ENCODE peak calls at places on chromosomes 2 and 18, in eight cellular contexts. M is Panc1, H is GM23338, Z is K562, T is HCT116, P is SK-N-SH, I is GM12878, C is HepG2. L is an unnamed sample.

GRCh38 chr2:163345795-163346573 is 389.8 kb downstream of the FIGN start:
- DNase-seq in I (peak; percentile 25), H (peak; percentile 81), C (peak; percentile 59), T (peak; percentile 55), M (peak; percentile 81), Z (peak; percentile 10), P (peak; percentile 49), L (peak; percentile 35)

GRCh38 chr2:78979380-78980238 is 45.9 kb upstream of the REG3G start:
- DNase-seq in P (peak; percentile 63), H (peak; percentile 82), Z (peak; percentile 60), I (no peak), M (peak; percentile 32), T (no peak), C (peak; percentile 53), L (peak; percentile 5)

GRCh38 chr2:137838255-137839092 is 125.8 kb upstream of the HNMT start:
- DNase-seq in Z (peak; percentile 62), I (no peak), M (peak; percentile 32), H (peak; percentile 76), P (peak; percentile 51), C (peak; percentile 58), T (peak; percentile 29), L (peak; percentile 41)

GRCh38 chr2:157922815-157923214 is 46.7 kb upstream of the ACVR1 start:
- DNase-seq in T (no peak), C (no peak), I (no peak), M (no peak), H (no peak), Z (no peak), P (no peak), L (no peak)

GRCh38 chr2:128284037-128284441 is 34.6 kb downstream of the HS6ST1 start:
- DNase-seq in P (no peak), Z (no peak), T (no peak), C (no peak), M (no peak), I (no peak), H (no peak), L (no peak)

GRCh38 chr2:174794851-174795374 is 30.6 kb upstream of the CHRNA1 start:
- DNase-seq in C (no peak), H (no peak), T (no peak), Z (no peak), I (no peak), P (no peak), M (no peak), L (no peak)

GRCh38 chr2:233542507-233542906 is 24.1 kb downstream of the USP40 start:
- DNase-seq in C (no peak), Z (no peak), H (no peak), M (no peak), T (no peak), P (no peak), I (no peak), L (no peak)

GRCh38 chr2:3637692-3638455 is 20.1 kb upstream of the ALLC start:
- DNase-seq in C (no peak), T (no peak), Z (no peak), M (no peak), P (no peak), H (no peak), I (no peak), L (no peak)

DNA sequence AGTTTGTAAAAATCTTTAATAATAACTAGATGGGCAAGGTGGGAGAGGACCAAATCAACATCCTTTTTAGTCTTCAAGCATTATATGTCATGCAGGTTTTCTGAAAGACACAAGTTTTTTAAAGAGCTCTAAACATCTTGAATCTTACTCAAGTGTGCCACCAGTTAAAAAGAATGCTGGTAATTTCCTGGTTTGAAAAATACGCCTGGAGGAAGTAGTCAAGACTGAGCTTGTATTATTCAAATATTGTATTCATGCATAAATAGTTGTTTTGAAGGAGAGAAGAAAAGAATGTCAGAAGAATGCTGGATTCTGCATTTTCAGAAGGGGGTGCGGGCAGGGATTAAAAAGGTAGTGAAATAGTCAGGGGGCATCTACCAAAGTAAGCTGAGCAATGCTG is 90.7 kb downstream of the WDPCP start:
- DNase-seq in I (no peak), H (peak; percentile 27), M (no peak), C (no peak), P (no peak), T (no peak), Z (no peak), L (no peak)
- TF ChIP-seq REST in I (no peak), H (no peak), M (no peak), C (no peak), P (no peak), T (no peak), Z (no peak), L (no peak)

GRCh38 chr18:58257461-58257860 is 213.4 kb downstream of the NEDD4L start:
- DNase-seq in C (no peak), I (no peak), M (no peak), P (no peak), T (no peak), Z (peak; percentile 14), H (no peak), L (no peak)

GRCh38 chr18:58256316-58257080 is 212.5 kb downstream of the NEDD4L start:
- DNase-seq in H (no peak), C (no peak), I (no peak), Z (no peak), T (no peak), P (no peak), M (no peak), L (no peak)

GRCh38 chr18:58254873-58255511 is 211.0 kb downstream of the NEDD4L start:
- DNase-seq in P (no peak), C (no peak), T (no peak), I (no peak), M (no peak), H (peak; percentile 83), Z (no peak), L (no peak)

GRCh38 chr18:58253871-58254270 is 209.8 kb downstream of the NEDD4L start:
- DNase-seq in Z (no peak), I (no peak), C (no peak), T (no peak), P (no peak), M (no peak), H (no peak), L (no peak)

GRCh38 chr18:58255701-58256311 is 211.8 kb downstream of the NEDD4L start:
- DNase-seq in C (no peak), H (no peak), P (no peak), T (no peak), M (no peak), I (no peak), Z (no peak), L (no peak)
- H3K4me3 ChIP-seq in C (no peak overlapping the region), H (no peak overlapping the region), P (no peak overlapping the region), T (no peak overlapping the region), M (no peak overlapping the region), I (no peak overlapping the region), Z (no peak overlapping the region), L (no peak overlapping the region)

GRCh38 chr2:18551169-18551568 is 9.3 kb downstream of the RDH14 start:
- DNase-seq in Z (no peak), T (no peak), C (peak; percentile 6), P (no peak), H (no peak), I (no peak), M (no peak), L (no peak)
- TF ChIP-seq POLR2AphosphoS5 in Z (no peak), T (no peak), C (no peak), P (no peak), H (no peak), I (no peak), M (no peak), L (no peak)

DNA sequence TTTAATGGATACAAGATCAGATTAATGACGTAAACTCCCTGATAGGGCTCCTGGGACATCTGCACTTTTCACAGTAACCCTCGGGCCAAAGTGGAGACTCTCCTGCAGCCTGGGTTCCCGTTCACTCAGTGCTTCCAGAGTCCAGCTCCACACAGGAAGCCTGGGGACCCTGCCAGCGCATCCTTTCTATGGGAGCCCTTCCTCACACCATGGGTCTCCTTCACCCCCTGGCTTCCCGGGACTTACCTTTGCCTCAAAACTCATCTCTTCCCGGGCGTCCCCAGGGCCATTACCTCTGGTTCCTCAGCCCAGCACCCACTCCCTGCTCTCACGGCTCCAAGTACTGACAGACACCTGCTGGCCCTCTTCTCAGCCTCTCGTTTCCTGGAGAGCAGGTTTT is 40.7 kb upstream of the KLF11 start:
- DNase-seq in H (no peak), I (no peak), C (no peak), Z (no peak), M (no peak), T (no peak), P (peak; percentile 80), L (no peak)
- TF ChIP-seq REST in H (no peak), I (no peak), C (no peak), Z (no peak), M (no peak), T (no peak), P (no peak), L (no peak)

DNA sequence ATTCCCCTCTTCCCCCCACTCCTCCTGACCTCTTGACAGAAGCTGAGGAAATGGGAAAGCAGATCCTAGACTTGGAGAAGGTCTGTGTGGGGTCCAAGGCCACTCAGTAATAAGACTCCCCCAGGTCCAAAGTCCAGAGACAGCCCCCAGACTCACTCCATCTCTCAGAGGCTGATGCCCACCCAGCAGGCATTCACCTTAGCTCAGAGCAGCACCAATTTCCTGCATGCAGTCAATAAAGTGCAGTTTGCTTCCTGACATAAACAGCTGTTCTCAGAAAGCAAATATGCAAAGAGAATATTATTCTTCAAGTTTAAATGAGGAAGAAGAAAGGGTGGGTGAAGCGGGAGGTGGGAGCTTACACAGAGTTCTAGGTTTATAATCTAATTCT is 84.1 kb upstream of the RTN4 start:
- DNase-seq in M (no peak), C (no peak), H (no peak), Z (no peak), T (no peak), I (no peak), P (no peak), L (no peak)
- H3K4me3 ChIP-seq in M (no peak overlapping the region), C (peak overlapping the region; percentile 13), H (no peak overlapping the region), Z (no peak overlapping the region), T (no peak overlapping the region), I (no peak overlapping the region), P (no peak overlapping the region), L (no peak overlapping the region)